ENCODE peak calls at places on chromosomes 6 and 20, in six cellular contexts. H is memory B cell; V is activated CD4-positive, alpha-beta T cell treated with anti-CD3 and anti-CD28 coated beads, Interleukin-2, amount 50 U/mL, for 24 hours; W is GM12865; M is fibroblast of lung; G is WTC11. J is an unnamed sample.

GRCh38 chr20:57395111-57395959 is 4.1 kb downstream of the RBM38 start:
- DNase-seq in V (no peak), M (peak), H (peak), W (no peak), G (no peak), J (peak)

GRCh38 chr20:23257106-23257761 is 93.4 kb upstream of the NXT1 start:
- DNase-seq in M (no peak), H (no peak), G (no peak), W (peak), V (no peak), J (no peak)

GRCh38 chr6:87832025-87832825 is 130.2 kb upstream of the AKIRIN2 start:
- DNase-seq in H (no peak), G (no peak), V (no peak), M (peak), W (peak), J (peak)

GRCh38 chr6:163460307-163460782 is 45.8 kb downstream of the QKI start:
- DNase-seq in H (peak), V (no peak), W (peak), G (no peak), M (peak), J (peak)

GRCh38 chr6:143675327-143675900 is 2.4 kb upstream of the PHACTR2 start:
- DNase-seq in W (no peak), G (no peak), H (no peak), M (no peak), V (no peak), J (no peak)

GRCh38 chr6:132062626-132063025 is 111.5 kb upstream of the CCN2 start:
- DNase-seq in V (no peak), G (no peak), M (no peak), W (no peak), H (no peak), J (no peak)

GRCh38 chr6:43944908-43945777 is 175.1 kb downstream of the VEGFA start:
- DNase-seq in V (no peak), G (no peak), W (no peak), H (no peak), M (no peak), J (peak)

GRCh38 chr6:32982702-32983492 is 14.5 kb downstream of the BRD2 start:
- DNase-seq in V (no peak), H (no peak), G (no peak), M (no peak), W (no peak), J (peak)

GRCh38 chr6:105424177-105424783 is 21.4 kb upstream of the PREP start:
- DNase-seq in H (peak), G (peak), W (peak), M (peak), V (peak), J (peak)

GRCh38 chr6:20846602-20847028 is 312.4 kb downstream of the CDKAL1 start:
- DNase-seq in G (no peak), W (peak), H (no peak), V (no peak), M (peak), J (no peak)

GRCh38 chr6:24940311-24940917 is 4.7 kb upstream of the RIPOR2 start:
- DNase-seq in H (no peak), W (peak), G (no peak), M (no peak), V (no peak), J (no peak)

GRCh38 chr20:58268936-58269619 is 40.4 kb upstream of the RAB22A start:
- DNase-seq in G (no peak), H (no peak), W (no peak), M (no peak), V (no peak), J (no peak)

GRCh38 chr6:158759966-158760617 is 59.1 kb downstream of the EZR start:
- DNase-seq in M (no peak), W (no peak), V (no peak), G (no peak), H (no peak), J (no peak)

GRCh38 chr20:58719971-58720371 is 27.4 kb downstream of the NPEPL1 start:
- DNase-seq in G (no peak), V (no peak), M (no peak), H (no peak), W (no peak), J (no peak)

GRCh38 chr6:163820745-163821456 is 406.4 kb downstream of the QKI start:
- DNase-seq in V (no peak), M (no peak), G (no peak), H (no peak), W (no peak), J (no peak)

GRCh38 chr20:18734525-18735189 is 78.9 kb upstream of the SCP2D1 start:
- DNase-seq in V (no peak), W (no peak), G (no peak), M (no peak), H (no peak), J (peak)

GRCh38 chr6:169880516-169880915 is 129.1 kb downstream of the ERMARD start:
- DNase-seq in H (no peak), G (no peak), W (no peak), M (no peak), V (no peak), J (no peak)

GRCh38 chr6:116073765-116074450 is 13.2 kb upstream of the FRK start:
- DNase-seq in M (peak), W (no peak), H (no peak), G (no peak), V (no peak), J (peak)

GRCh38 chr6:154721460-154721859 is 11.8 kb upstream of the SCAF8 start:
- DNase-seq in G (no peak), H (no peak), M (peak), V (no peak), W (peak), J (peak)